ENCODE peak calls at places on chromosomes 6 and 20, in seven cellular contexts. One of them, this sample, is unnamed.

GRCh38 chr20:20207291-20207690 is 155.0 kb downstream of the CFAP61 start:
- DNase-seq in astrocyte of the spinal cord: no peak
- DNase-seq in activated CD8-positive, alpha-beta T cell treated with anti-CD3 and anti-CD28 coated beads for 36 hours: no peak
- DNase-seq in fibroblast of pulmonary artery: no peak
- DNase-seq in endothelial cell of umbilical vein: no peak
- DNase-seq in psoas muscle: no peak
- DNase-seq in ovary: no peak
- DNase-seq in this sample: no peak

GRCh38 chr20:37839432-37839827 is 63.5 kb upstream of the VSTM2L start:
- DNase-seq in endothelial cell of umbilical vein: no peak
- DNase-seq in ovary: no peak
- DNase-seq in astrocyte of the spinal cord: no peak
- DNase-seq in fibroblast of pulmonary artery: no peak
- DNase-seq in activated CD8-positive, alpha-beta T cell treated with anti-CD3 and anti-CD28 coated beads for 36 hours: no peak
- DNase-seq in psoas muscle: no peak
- DNase-seq in this sample: no peak

GRCh38 chr6:15620616-15621015 is 42.2 kb downstream of the DTNBP1 start:
- DNase-seq in psoas muscle: no peak
- DNase-seq in fibroblast of pulmonary artery: no peak
- DNase-seq in activated CD8-positive, alpha-beta T cell treated with anti-CD3 and anti-CD28 coated beads for 36 hours: no peak
- DNase-seq in astrocyte of the spinal cord: no peak
- DNase-seq in ovary: no peak
- DNase-seq in endothelial cell of umbilical vein: no peak
- DNase-seq in this sample: no peak

GRCh38 chr6:145967549-145967948 is 3.4 kb upstream of the SHPRH start:
- DNase-seq in fibroblast of pulmonary artery: no peak
- DNase-seq in ovary: no peak
- DNase-seq in astrocyte of the spinal cord: no peak
- DNase-seq in psoas muscle: no peak
- DNase-seq in activated CD8-positive, alpha-beta T cell treated with anti-CD3 and anti-CD28 coated beads for 36 hours: no peak
- DNase-seq in endothelial cell of umbilical vein: no peak
- DNase-seq in this sample: no peak

GRCh38 chr6:78701407-78701806 is 165.9 kb upstream of the IRAK1BP1 start:
- DNase-seq in endothelial cell of umbilical vein: no peak
- DNase-seq in fibroblast of pulmonary artery: peak
- DNase-seq in activated CD8-positive, alpha-beta T cell treated with anti-CD3 and anti-CD28 coated beads for 36 hours: no peak
- DNase-seq in astrocyte of the spinal cord: peak
- DNase-seq in psoas muscle: no peak
- DNase-seq in ovary: no peak
- DNase-seq in this sample: no peak

GRCh38 chr6:10510592-10511367 is 10.4 kb upstream of the GCNT2 start:
- DNase-seq in fibroblast of pulmonary artery: peak
- DNase-seq in astrocyte of the spinal cord: peak
- DNase-seq in activated CD8-positive, alpha-beta T cell treated with anti-CD3 and anti-CD28 coated beads for 36 hours: peak
- DNase-seq in ovary: no peak
- DNase-seq in endothelial cell of umbilical vein: peak
- DNase-seq in psoas muscle: peak
- DNase-seq in this sample: peak

GRCh38 chr6:45548657-45549515 is 171.2 kb upstream of the SUPT3H start:
- DNase-seq in endothelial cell of umbilical vein: no peak
- DNase-seq in psoas muscle: no peak
- DNase-seq in activated CD8-positive, alpha-beta T cell treated with anti-CD3 and anti-CD28 coated beads for 36 hours: peak
- DNase-seq in ovary: no peak
- DNase-seq in astrocyte of the spinal cord: no peak
- DNase-seq in fibroblast of pulmonary artery: no peak
- DNase-seq in this sample: no peak

GRCh38 chr6:125918230-125918629 is 38.3 kb upstream of the HINT3 start:
- DNase-seq in ovary: no peak
- DNase-seq in endothelial cell of umbilical vein: no peak
- DNase-seq in psoas muscle: no peak
- DNase-seq in fibroblast of pulmonary artery: no peak
- DNase-seq in astrocyte of the spinal cord: no peak
- DNase-seq in activated CD8-positive, alpha-beta T cell treated with anti-CD3 and anti-CD28 coated beads for 36 hours: no peak
- DNase-seq in this sample: no peak

GRCh38 chr6:24692851-24693592 is 25.9 kb downstream of the C6orf62 start:
- DNase-seq in activated CD8-positive, alpha-beta T cell treated with anti-CD3 and anti-CD28 coated beads for 36 hours: no peak
- DNase-seq in ovary: no peak
- DNase-seq in fibroblast of pulmonary artery: no peak
- DNase-seq in psoas muscle: no peak
- DNase-seq in astrocyte of the spinal cord: no peak
- DNase-seq in endothelial cell of umbilical vein: no peak
- DNase-seq in this sample: no peak

GRCh38 chr20:9262653-9263194 is 193.8 kb downstream of the PLCB4 start:
- DNase-seq in astrocyte of the spinal cord: peak
- DNase-seq in fibroblast of pulmonary artery: peak
- DNase-seq in endothelial cell of umbilical vein: peak
- DNase-seq in activated CD8-positive, alpha-beta T cell treated with anti-CD3 and anti-CD28 coated beads for 36 hours: no peak
- DNase-seq in psoas muscle: no peak
- DNase-seq in ovary: no peak
- DNase-seq in this sample: no peak

GRCh38 chr20:48195121-48195870 is 410.0 kb upstream of the SULF2 start:
- DNase-seq in psoas muscle: no peak
- DNase-seq in astrocyte of the spinal cord: no peak
- DNase-seq in ovary: no peak
- DNase-seq in endothelial cell of umbilical vein: no peak
- DNase-seq in fibroblast of pulmonary artery: no peak
- DNase-seq in activated CD8-positive, alpha-beta T cell treated with anti-CD3 and anti-CD28 coated beads for 36 hours: no peak
- DNase-seq in this sample: no peak

GRCh38 chr6:109393882-109394281 is 11.6 kb upstream of the CD164 start:
- DNase-seq in ovary: no peak
- DNase-seq in astrocyte of the spinal cord: no peak
- DNase-seq in activated CD8-positive, alpha-beta T cell treated with anti-CD3 and anti-CD28 coated beads for 36 hours: no peak
- DNase-seq in endothelial cell of umbilical vein: no peak
- DNase-seq in fibroblast of pulmonary artery: no peak
- DNase-seq in psoas muscle: no peak
- DNase-seq in this sample: no peak

GRCh38 chr6:109396319-109396718 is 14.1 kb upstream of the CD164 start:
- DNase-seq in psoas muscle: no peak
- DNase-seq in endothelial cell of umbilical vein: no peak
- DNase-seq in ovary: no peak
- DNase-seq in astrocyte of the spinal cord: no peak
- DNase-seq in activated CD8-positive, alpha-beta T cell treated with anti-CD3 and anti-CD28 coated beads for 36 hours: no peak
- DNase-seq in fibroblast of pulmonary artery: no peak
- DNase-seq in this sample: no peak

DNA sequence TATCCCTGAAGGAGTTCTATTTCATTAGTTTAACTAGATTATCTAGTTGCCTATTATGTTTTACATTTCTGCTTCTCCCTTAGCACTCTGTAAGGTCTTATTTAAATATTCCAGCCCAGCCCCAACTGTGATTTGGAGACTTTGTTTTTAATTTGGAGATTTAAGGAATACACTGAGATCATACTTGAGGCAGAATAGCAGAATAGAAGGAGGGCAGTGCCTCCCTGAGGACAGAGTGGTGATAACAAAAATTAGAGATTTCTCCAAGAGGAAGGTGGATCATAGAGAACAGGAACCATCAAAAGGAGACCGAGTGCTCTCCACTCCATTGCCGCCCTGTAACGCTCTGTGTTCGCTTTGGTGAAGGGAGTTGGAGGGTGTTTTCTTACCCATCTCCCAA is 14.8 kb upstream of the CD164 start:
- DNase-seq in astrocyte of the spinal cord: peak
- DNase-seq in activated CD8-positive, alpha-beta T cell treated with anti-CD3 and anti-CD28 coated beads for 36 hours: no peak
- DNase-seq in psoas muscle: no peak
- DNase-seq in endothelial cell of umbilical vein: peak
- DNase-seq in fibroblast of pulmonary artery: peak
- DNase-seq in ovary: no peak
- DNase-seq in this sample: no peak
- TF ChIP-seq CTCF in astrocyte of the spinal cord: peak
- TF ChIP-seq CTCF in activated CD8-positive, alpha-beta T cell treated with anti-CD3 and anti-CD28 coated beads for 36 hours: peak
- TF ChIP-seq CTCF in psoas muscle: peak
- TF ChIP-seq CTCF in endothelial cell of umbilical vein: no peak
- TF ChIP-seq CTCF in fibroblast of pulmonary artery: peak
- TF ChIP-seq CTCF in ovary: no peak
- TF ChIP-seq CTCF in this sample: peak

GRCh38 chr20:25021336-25021735 is 28.8 kb upstream of the APMAP start:
- DNase-seq in ovary: no peak
- DNase-seq in endothelial cell of umbilical vein: no peak
- DNase-seq in psoas muscle: no peak
- DNase-seq in astrocyte of the spinal cord: no peak
- DNase-seq in activated CD8-positive, alpha-beta T cell treated with anti-CD3 and anti-CD28 coated beads for 36 hours: no peak
- DNase-seq in fibroblast of pulmonary artery: no peak
- DNase-seq in this sample: no peak
- TF ChIP-seq CTCF in ovary: no peak
- TF ChIP-seq CTCF in endothelial cell of umbilical vein: no peak
- TF ChIP-seq CTCF in psoas muscle: no peak
- TF ChIP-seq CTCF in astrocyte of the spinal cord: no peak
- TF ChIP-seq CTCF in activated CD8-positive, alpha-beta T cell treated with anti-CD3 and anti-CD28 coated beads for 36 hours: no peak
- TF ChIP-seq CTCF in fibroblast of pulmonary artery: no peak
- TF ChIP-seq CTCF in this sample: no peak

GRCh38 chr6:31827286-31828079 is at the start of gene HSPA1B:
- DNase-seq in astrocyte of the spinal cord: peak
- DNase-seq in endothelial cell of umbilical vein: peak
- DNase-seq in activated CD8-positive, alpha-beta T cell treated with anti-CD3 and anti-CD28 coated beads for 36 hours: peak
- DNase-seq in fibroblast of pulmonary artery: peak
- DNase-seq in ovary: peak
- DNase-seq in psoas muscle: peak
- DNase-seq in this sample: peak
- TF ChIP-seq CTCF in astrocyte of the spinal cord: no peak
- TF ChIP-seq CTCF in endothelial cell of umbilical vein: no peak
- TF ChIP-seq CTCF in activated CD8-positive, alpha-beta T cell treated with anti-CD3 and anti-CD28 coated beads for 36 hours: no peak
- TF ChIP-seq CTCF in fibroblast of pulmonary artery: no peak
- TF ChIP-seq CTCF in ovary: peak
- TF ChIP-seq CTCF in psoas muscle: no peak
- TF ChIP-seq CTCF in this sample: no peak

DNA sequence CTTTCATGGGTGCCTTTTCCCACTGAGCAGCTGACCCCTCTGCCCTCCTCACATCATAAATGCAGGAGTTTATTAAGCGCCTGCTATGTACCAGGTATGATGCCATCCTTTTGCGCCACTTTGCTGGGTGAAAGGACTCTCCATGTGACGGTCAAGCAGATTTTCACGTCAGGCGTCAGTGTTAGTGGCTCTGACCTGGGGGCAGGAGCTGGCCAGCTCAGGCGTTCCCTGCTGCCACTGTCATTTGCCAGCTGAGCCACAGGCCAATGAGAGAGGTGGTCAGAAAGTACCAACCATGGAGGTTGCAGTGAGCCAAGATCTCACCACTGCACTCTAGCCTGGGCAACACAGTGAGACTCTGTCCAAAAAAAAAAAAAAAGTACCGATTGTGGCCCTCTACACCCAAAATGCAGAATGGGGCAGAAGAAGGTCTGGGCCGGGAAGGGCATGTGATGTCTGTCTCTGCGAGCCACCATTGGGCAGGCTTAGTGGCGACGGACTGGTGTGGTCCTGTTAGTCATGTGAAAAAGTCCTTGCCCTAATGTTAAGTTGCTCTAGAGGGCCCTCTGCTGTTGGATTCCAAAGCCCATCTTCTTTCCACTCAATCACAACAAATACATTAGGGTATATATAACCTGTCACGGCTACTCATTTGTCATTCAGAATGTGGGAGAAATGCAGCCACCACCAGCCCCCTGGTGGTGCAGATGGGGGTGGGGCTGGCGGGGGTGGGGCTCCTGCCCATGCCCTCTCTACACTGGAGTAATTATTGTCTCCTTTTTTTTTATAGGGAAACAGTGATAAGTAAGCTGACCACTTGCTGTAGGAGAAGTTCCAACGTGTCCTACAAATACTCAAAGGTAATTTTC is 18.4 kb upstream of the SLC22A1 start:
- DNase-seq in astrocyte of the spinal cord: no peak
- DNase-seq in psoas muscle: no peak
- DNase-seq in endothelial cell of umbilical vein: peak
- DNase-seq in ovary: no peak
- DNase-seq in fibroblast of pulmonary artery: peak
- DNase-seq in activated CD8-positive, alpha-beta T cell treated with anti-CD3 and anti-CD28 coated beads for 36 hours: peak
- DNase-seq in this sample: peak
- TF ChIP-seq CTCF in astrocyte of the spinal cord: peak
- TF ChIP-seq CTCF in psoas muscle: peak
- TF ChIP-seq CTCF in endothelial cell of umbilical vein: peak
- TF ChIP-seq CTCF in ovary: no peak
- TF ChIP-seq CTCF in fibroblast of pulmonary artery: peak
- TF ChIP-seq CTCF in activated CD8-positive, alpha-beta T cell treated with anti-CD3 and anti-CD28 coated beads for 36 hours: peak
- TF ChIP-seq CTCF in this sample: peak

DNA sequence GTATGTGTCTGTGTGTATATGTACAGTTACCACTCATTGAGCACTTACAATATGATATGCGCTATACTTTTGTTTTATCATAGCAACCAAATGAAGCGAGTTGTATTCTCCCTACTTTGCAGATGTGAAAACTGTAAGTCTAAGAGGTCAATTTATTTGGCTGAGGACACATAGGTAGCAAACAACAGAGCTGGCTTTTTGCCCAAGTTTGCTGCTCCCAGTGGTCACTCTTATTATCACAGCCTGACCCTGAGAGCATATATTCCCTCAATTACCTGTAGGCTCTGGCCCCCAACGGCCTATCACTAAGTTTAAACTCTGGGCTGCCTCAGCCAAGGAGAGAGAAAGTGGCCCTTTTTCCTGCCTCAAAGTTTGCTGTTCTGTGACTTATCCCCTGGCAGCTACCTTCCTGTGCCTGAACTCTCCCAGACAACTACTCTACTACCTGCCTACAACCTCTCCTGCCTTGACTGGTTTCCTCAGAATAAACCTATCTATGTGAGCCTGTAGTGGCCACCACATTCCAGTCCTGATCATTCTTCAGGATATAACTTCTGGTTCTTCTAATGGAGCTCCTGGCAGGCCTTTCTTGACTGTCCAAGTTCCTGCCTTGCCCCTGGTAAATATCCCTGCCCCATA is 221.8 kb downstream of the FRK start:
- DNase-seq in astrocyte of the spinal cord: peak
- DNase-seq in endothelial cell of umbilical vein: peak
- DNase-seq in activated CD8-positive, alpha-beta T cell treated with anti-CD3 and anti-CD28 coated beads for 36 hours: peak
- DNase-seq in fibroblast of pulmonary artery: peak
- DNase-seq in ovary: no peak
- DNase-seq in psoas muscle: no peak
- DNase-seq in this sample: no peak
- TF ChIP-seq CTCF in astrocyte of the spinal cord: peak
- TF ChIP-seq CTCF in endothelial cell of umbilical vein: peak
- TF ChIP-seq CTCF in activated CD8-positive, alpha-beta T cell treated with anti-CD3 and anti-CD28 coated beads for 36 hours: peak
- TF ChIP-seq CTCF in fibroblast of pulmonary artery: peak
- TF ChIP-seq CTCF in ovary: no peak
- TF ChIP-seq CTCF in psoas muscle: peak
- TF ChIP-seq CTCF in this sample: peak

DNA sequence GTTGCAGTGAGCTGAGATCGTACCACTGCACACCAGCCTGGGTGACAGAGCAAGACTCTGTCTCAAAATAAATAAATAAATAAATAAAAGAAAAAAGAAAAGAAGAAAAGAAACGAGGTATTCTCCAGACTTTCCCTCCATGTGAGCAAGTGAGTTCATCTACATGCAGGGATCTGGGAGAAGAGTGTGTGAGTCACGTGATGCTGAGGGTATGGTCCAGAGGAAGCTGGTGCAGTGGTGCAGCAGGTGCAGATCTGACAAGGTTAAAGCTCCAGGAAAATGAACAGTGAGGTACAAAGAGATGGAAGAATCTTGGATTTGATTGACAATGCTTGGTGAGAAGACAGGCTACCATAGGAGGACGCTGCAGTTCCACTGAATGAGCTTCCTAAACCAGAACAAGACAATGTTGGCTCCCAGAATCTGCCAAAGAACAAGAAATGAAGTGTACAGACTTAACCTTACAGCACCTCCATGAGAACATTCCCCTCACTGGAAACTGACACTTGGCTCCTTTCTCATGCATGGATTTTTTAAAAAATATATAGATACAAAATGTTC is 79.5 kb upstream of the BTBD3 start:
- DNase-seq in fibroblast of pulmonary artery: no peak
- DNase-seq in endothelial cell of umbilical vein: no peak
- DNase-seq in activated CD8-positive, alpha-beta T cell treated with anti-CD3 and anti-CD28 coated beads for 36 hours: no peak
- DNase-seq in psoas muscle: no peak
- DNase-seq in ovary: no peak
- DNase-seq in astrocyte of the spinal cord: no peak
- DNase-seq in this sample: no peak
- TF ChIP-seq CTCF in fibroblast of pulmonary artery: no peak
- TF ChIP-seq CTCF in endothelial cell of umbilical vein: no peak
- TF ChIP-seq CTCF in activated CD8-positive, alpha-beta T cell treated with anti-CD3 and anti-CD28 coated beads for 36 hours: no peak
- TF ChIP-seq CTCF in psoas muscle: no peak
- TF ChIP-seq CTCF in ovary: no peak
- TF ChIP-seq CTCF in astrocyte of the spinal cord: no peak
- TF ChIP-seq CTCF in this sample: no peak

GRCh38 chr20:49583669-49584417 is 15.9 kb upstream of the PTGIS start:
- DNase-seq in activated CD8-positive, alpha-beta T cell treated with anti-CD3 and anti-CD28 coated beads for 36 hours: no peak
- DNase-seq in ovary: peak
- DNase-seq in psoas muscle: peak
- DNase-seq in astrocyte of the spinal cord: peak
- DNase-seq in fibroblast of pulmonary artery: peak
- DNase-seq in endothelial cell of umbilical vein: peak
- DNase-seq in this sample: peak
- TF ChIP-seq CTCF in activated CD8-positive, alpha-beta T cell treated with anti-CD3 and anti-CD28 coated beads for 36 hours: no peak
- TF ChIP-seq CTCF in ovary: no peak
- TF ChIP-seq CTCF in psoas muscle: no peak
- TF ChIP-seq CTCF in astrocyte of the spinal cord: no peak
- TF ChIP-seq CTCF in fibroblast of pulmonary artery: no peak
- TF ChIP-seq CTCF in endothelial cell of umbilical vein: no peak
- TF ChIP-seq CTCF in this sample: peak

This sample was measured in Caco-2.